ENCODE peak calls at places on chromosomes 16 and 17, in seven cellular contexts. One of them, this sample, is unnamed.

GRCh38 chr16:85573696-85574641 is 39.2 kb upstream of the GSE1 start:
- DNase-seq in T-helper 9 cell: no peak
- DNase-seq in A549: no peak
- DNase-seq in left kidney: peak
- DNase-seq in IMR-90: peak
- DNase-seq in fibroblast of the aortic adventitia: peak
- DNase-seq in cardiac muscle cell: peak
- DNase-seq in this sample: no peak

GRCh38 chr17:39404542-39405378 is 3.3 kb upstream of the FBXL20 start:
- DNase-seq in cardiac muscle cell: peak
- DNase-seq in A549: peak
- DNase-seq in IMR-90: peak
- DNase-seq in left kidney: no peak
- DNase-seq in fibroblast of the aortic adventitia: peak
- DNase-seq in T-helper 9 cell: no peak
- DNase-seq in this sample: no peak

GRCh38 chr17:51046527-51047384 is 73.9 kb downstream of the SPAG9 start:
- DNase-seq in A549: peak
- DNase-seq in left kidney: peak
- DNase-seq in fibroblast of the aortic adventitia: peak
- DNase-seq in cardiac muscle cell: peak
- DNase-seq in IMR-90: peak
- DNase-seq in T-helper 9 cell: no peak
- DNase-seq in this sample: no peak

GRCh38 chr17:69588739-69589334 is 174.3 kb downstream of the MAP2K6 start:
- DNase-seq in fibroblast of the aortic adventitia: no peak
- DNase-seq in T-helper 9 cell: no peak
- DNase-seq in left kidney: no peak
- DNase-seq in IMR-90: no peak
- DNase-seq in A549: peak
- DNase-seq in cardiac muscle cell: no peak
- DNase-seq in this sample: no peak

GRCh38 chr17:3924421-3925350 is 8.4 kb upstream of the P2RX1 start:
- DNase-seq in A549: no peak
- DNase-seq in cardiac muscle cell: no peak
- DNase-seq in fibroblast of the aortic adventitia: no peak
- DNase-seq in IMR-90: no peak
- DNase-seq in T-helper 9 cell: no peak
- DNase-seq in left kidney: peak
- DNase-seq in this sample: no peak

GRCh38 chr16:78689031-78689430 is 589.6 kb downstream of the WWOX start:
- DNase-seq in A549: no peak
- DNase-seq in cardiac muscle cell: peak
- DNase-seq in left kidney: peak
- DNase-seq in fibroblast of the aortic adventitia: peak
- DNase-seq in IMR-90: peak
- DNase-seq in T-helper 9 cell: no peak
- DNase-seq in this sample: no peak

GRCh38 chr17:30433514-30433913 is 43.7 kb upstream of the GOSR1 start:
- DNase-seq in cardiac muscle cell: peak
- DNase-seq in IMR-90: peak
- DNase-seq in A549: peak
- DNase-seq in fibroblast of the aortic adventitia: peak
- DNase-seq in left kidney: no peak
- DNase-seq in T-helper 9 cell: no peak
- DNase-seq in this sample: no peak

GRCh38 chr17:80866050-80866793 is 125.4 kb upstream of the CHMP6 start:
- DNase-seq in cardiac muscle cell: peak
- DNase-seq in T-helper 9 cell: peak
- DNase-seq in fibroblast of the aortic adventitia: peak
- DNase-seq in IMR-90: peak
- DNase-seq in left kidney: peak
- DNase-seq in A549: peak
- DNase-seq in this sample: peak

This sample was measured in Panc1.